ENCODE peak calls at places on chromosomes 2 and 18, in four cellular contexts. N is HCT116, B is HepG2, O is K562. D is an unnamed sample. For H3K4me1, the result is how much of the 10 kb centered on the place peaks cover.

GRCh38 chr2:207044380-207044779 is 105.1 kb downstream of the CPO start:
- DNase-seq in B (no peak), O (no peak), N (no peak), D (no peak)

GRCh38 chr18:13918898-13919297 is 3.6 kb upstream of the MC2R start:
- DNase-seq in N (no peak), O (no peak), B (peak), D (no peak)

GRCh38 chr2:239106314-239106908 is 258.5 kb downstream of the TWIST2 start:
- DNase-seq in N (peak), B (peak), O (peak), D (peak)

GRCh38 chr2:237403024-237403882 is 10.7 kb downstream of the COL6A3 start:
- DNase-seq in N (no peak), O (no peak), B (no peak), D (no peak)

GRCh38 chr2:240597419-240598181 is 11.1 kb downstream of the CAPN10 start:
- DNase-seq in N (no peak), O (no peak), B (peak), D (no peak)

GRCh38 chr2:236872971-236873370 is 212.7 kb upstream of the COPS8 start:
- DNase-seq in N (no peak), O (no peak), B (no peak), D (peak)

GRCh38 chr2:207162319-207162718 is 3.4 kb downstream of the KLF7 start:
- DNase-seq in B (no peak), N (no peak), O (no peak), D (no peak)

GRCh38 chr2:140242889-140243288 is 1462.7 kb upstream of the NXPH2 start:
- DNase-seq in B (no peak), O (no peak), N (no peak), D (no peak)

GRCh38 chr2:25529034-25529433 is 144.3 kb downstream of the DTNB start:
- DNase-seq in O (no peak), N (no peak), B (no peak), D (no peak)

GRCh38 chr18:47075098-47075883 is 39.9 kb upstream of the ELOA2 start:
- DNase-seq in B (no peak), N (peak), O (no peak), D (no peak)

GRCh38 chr2:8594731-8595427 is 87.0 kb upstream of the ID2 start:
- DNase-seq in O (no peak), N (no peak), B (no peak), D (no peak)

DNA sequence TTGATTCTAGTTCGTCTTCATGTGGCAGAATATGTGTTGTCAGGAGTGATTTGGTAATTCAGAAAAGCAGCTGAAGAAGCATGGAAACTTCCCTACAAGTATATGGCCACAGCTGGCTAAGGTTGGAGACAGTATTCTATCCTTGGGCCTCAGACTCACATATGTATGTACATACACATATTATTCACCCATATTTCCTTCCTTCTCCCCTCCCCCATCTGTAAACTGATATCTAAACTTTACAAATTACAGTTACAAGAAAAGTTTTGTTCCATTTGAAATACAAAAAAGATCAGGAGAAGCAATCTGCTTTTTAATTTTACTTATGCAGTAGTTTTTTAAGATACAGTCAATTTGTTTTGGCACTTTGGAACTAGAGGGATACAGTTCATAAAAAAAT is 3.1 kb downstream of the SP3 start:
- DNase-seq in N (no peak), O (no peak), B (no peak), D (no peak)
- H3K4me1 ChIP-seq in N (under half), O (under half), B (half or more), D (under half)

GRCh38 chr2:32947484-32948143 is 861 bp downstream of the LTBP1 start:
- DNase-seq in B (no peak), O (peak), N (no peak), D (no peak)
- TF ChIP-seq SRF in B (no peak), O (no peak), N (no peak), D (no peak)

GRCh38 chr18:43751203-43751602 is 473.9 kb upstream of the SYT4 start:
- DNase-seq in O (no peak), B (no peak), N (no peak), D (no peak)
- H3K4me2 ChIP-seq in O (no peak), B (no peak), N (no peak), D (no peak)

GRCh38 chr2:174964404-174964803 is 40.8 kb downstream of the CHN1 start:
- DNase-seq in N (no peak), B (no peak), O (no peak), D (peak)

GRCh38 chr2:174967086-174967485 is 38.1 kb downstream of the CHN1 start:
- DNase-seq in B (no peak), N (no peak), O (no peak), D (no peak)

GRCh38 chr2:174967693-174968260 is 37.4 kb downstream of the CHN1 start:
- DNase-seq in O (no peak), B (no peak), N (no peak), D (no peak)

GRCh38 chr2:174965551-174965950 is 39.6 kb downstream of the CHN1 start:
- DNase-seq in B (no peak), O (no peak), N (no peak), D (no peak)

DNA sequence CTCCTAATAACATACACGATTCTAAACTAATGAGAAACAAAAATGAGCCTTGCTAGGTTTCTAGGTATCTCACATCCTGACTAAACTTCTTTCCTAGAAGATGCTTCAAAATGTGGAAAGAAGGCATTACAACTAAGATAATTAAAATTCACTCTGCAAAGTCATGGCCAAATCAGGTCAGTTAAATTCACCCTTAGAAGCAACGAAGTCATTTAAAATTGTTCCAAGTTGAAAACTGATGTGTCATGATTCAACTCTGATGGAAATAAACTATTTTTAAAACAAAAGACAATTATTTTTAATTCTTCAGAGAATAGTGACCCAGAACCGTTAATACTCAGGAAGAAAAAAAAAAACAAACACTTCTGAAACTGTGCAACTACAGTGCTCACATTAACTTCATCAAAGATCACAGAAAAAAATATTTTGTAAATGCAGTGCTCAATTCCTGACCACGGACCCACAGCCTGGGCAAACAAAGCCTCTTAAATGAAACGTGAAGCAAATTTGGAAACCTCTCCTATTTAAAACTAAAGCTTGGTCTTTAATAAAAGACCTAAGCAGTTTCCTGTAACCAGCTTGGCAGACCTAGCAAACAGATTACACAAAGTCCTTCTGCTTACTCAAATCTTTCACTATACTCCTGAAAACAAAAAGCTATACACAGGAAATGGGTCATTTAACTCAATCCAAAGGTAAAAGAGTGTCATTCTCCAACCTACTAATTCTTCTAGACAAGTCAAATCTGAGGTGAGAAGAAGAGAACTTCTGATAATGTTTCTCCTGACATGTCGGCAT is 39.0 kb downstream of the CHN1 start:
- DNase-seq in O (no peak), N (no peak), B (no peak), D (no peak)
- H3K4me1 ChIP-seq in O (under half), N (under half), B (under half), D (under half)

DNA sequence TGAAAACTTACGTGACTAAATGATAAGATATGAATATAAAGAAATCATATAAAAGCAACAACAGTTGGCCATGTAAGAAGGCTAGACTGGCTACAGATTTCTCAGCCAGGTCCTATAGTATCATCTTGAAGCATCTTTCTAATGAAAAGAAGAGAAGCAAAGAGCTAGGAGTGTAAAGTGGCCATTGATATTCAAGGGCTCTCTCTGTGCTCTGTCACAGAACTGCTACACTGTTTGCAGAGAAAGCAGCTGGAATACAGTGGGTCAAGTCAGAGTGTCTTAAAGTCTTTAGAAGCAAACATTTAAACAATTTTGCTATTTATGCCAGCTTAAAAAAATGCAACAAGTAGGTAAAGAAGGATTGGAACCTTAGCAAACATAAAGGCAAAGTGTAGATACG is 118.8 kb downstream of the SCN9A start:
- DNase-seq in B (no peak), N (no peak), O (no peak), D (no peak)
- TF ChIP-seq SRF in B (no peak), N (no peak), O (no peak), D (no peak)

DNA sequence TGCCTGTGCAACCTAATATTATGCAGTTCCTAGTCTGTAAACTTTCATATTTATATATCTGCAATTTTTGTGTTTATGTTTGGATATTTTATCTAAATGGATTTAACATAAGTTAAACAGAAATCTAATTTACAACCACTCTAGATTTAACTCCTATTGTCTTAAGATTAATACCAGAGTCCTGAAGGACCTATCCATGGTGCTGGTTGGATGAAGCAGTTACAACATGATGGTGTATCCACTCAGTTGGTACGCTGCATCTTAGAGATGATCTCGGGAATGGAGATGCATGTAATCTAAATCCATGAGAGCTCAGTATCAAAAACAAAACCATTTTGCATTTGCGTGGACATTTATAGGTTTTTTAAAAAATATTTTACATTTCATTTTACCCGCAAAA is 745.9 kb upstream of the SLC8A1 start:
- DNase-seq in N (no peak), B (no peak), O (no peak), D (no peak)
- H3K4me2 ChIP-seq in N (no peak), B (no peak), O (no peak), D (no peak)

GRCh38 chr2:1837458-1837857 is 93.1 kb upstream of the PXDN start:
- DNase-seq in N (no peak), B (no peak), O (no peak), D (no peak)

GRCh38 chr2:1839066-1839756 is 94.9 kb upstream of the PXDN start:
- DNase-seq in N (no peak), O (no peak), B (no peak), D (no peak)

GRCh38 chr2:1840046-1840445 is 95.7 kb upstream of the PXDN start:
- DNase-seq in O (no peak), N (no peak), B (no peak), D (no peak)

GRCh38 chr2:1837022-1837421 is 92.7 kb upstream of the PXDN start:
- DNase-seq in B (no peak), O (no peak), N (no peak), D (no peak)

DNA sequence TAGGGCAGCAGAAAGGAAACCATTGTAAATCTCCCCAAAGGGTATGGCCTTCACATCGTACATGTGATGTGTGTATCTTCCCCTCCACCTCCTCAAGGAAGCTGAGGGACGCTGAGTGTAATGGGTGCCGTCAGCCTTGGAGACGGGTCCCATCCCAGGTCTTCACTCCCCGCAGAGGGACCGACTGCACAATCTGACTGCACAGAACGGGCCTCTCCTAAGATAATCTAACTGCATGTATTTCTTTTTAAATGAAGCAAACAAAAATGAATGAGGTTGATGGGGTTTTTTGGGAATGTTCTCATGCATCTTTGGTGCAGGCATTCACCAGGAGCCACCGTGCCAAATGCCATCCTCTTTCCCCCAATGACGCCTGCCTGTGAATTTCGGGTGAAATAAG is 94.1 kb upstream of the PXDN start:
- DNase-seq in B (no peak), N (no peak), O (no peak), D (no peak)
- H3K4me1 ChIP-seq in B (under half), N (under half), O (under half), D (under half)